ENCODE peak calls at places on chromosome 1, in four cellular contexts. One of them, this sample, is unnamed.

GRCh38 chr1:93839307-93839706 is 39.7 kb downstream of the DNTTIP2 start:
- DNase-seq in mesendoderm: no peak
- DNase-seq in IMR-90: peak
- DNase-seq in H1: no peak
- DNase-seq in this sample: no peak

GRCh38 chr1:112172294-112172882 is 182.9 kb upstream of the KCND3 start:
- DNase-seq in mesendoderm: peak
- DNase-seq in IMR-90: peak
- DNase-seq in H1: peak
- DNase-seq in this sample: peak

GRCh38 chr1:161791889-161792655 is 26.0 kb downstream of the ATF6 start:
- DNase-seq in mesendoderm: no peak
- DNase-seq in IMR-90: peak
- DNase-seq in H1: no peak
- DNase-seq in this sample: no peak

GRCh38 chr1:85258536-85259117 is 835 bp downstream of the C1orf52 start:
- DNase-seq in mesendoderm: peak
- DNase-seq in IMR-90: no peak
- DNase-seq in H1: no peak
- DNase-seq in this sample: no peak

GRCh38 chr1:46525253-46525983 is 26.0 kb downstream of the KNCN start:
- DNase-seq in mesendoderm: no peak
- DNase-seq in IMR-90: no peak
- DNase-seq in H1: no peak
- DNase-seq in this sample: no peak

GRCh38 chr1:156076609-156077429 is 5.4 kb downstream of the MEX3A start:
- DNase-seq in mesendoderm: no peak
- DNase-seq in IMR-90: no peak
- DNase-seq in H1: no peak
- DNase-seq in this sample: peak

GRCh38 chr1:21541835-21542234 is 32.6 kb downstream of the ALPL start:
- DNase-seq in mesendoderm: no peak
- DNase-seq in IMR-90: peak
- DNase-seq in H1: no peak
- DNase-seq in this sample: no peak

GRCh38 chr1:204227351-204227750 is 13.6 kb upstream of the GOLT1A start:
- DNase-seq in mesendoderm: peak
- DNase-seq in IMR-90: no peak
- DNase-seq in H1: no peak
- DNase-seq in this sample: no peak

GRCh38 chr1:10033359-10033845 is 644 bp downstream of the UBE4B start:
- DNase-seq in mesendoderm: peak
- DNase-seq in IMR-90: peak
- DNase-seq in H1: no peak
- DNase-seq in this sample: peak

GRCh38 chr1:5484451-5485165 is 507.6 kb downstream of the NPHP4 start:
- DNase-seq in mesendoderm: no peak
- DNase-seq in IMR-90: no peak
- DNase-seq in H1: no peak
- DNase-seq in this sample: no peak

GRCh38 chr1:56494306-56494705 is 85.1 kb downstream of the PLPP3 start:
- DNase-seq in mesendoderm: peak
- DNase-seq in IMR-90: no peak
- DNase-seq in H1: no peak
- DNase-seq in this sample: no peak
- H3K56ac ChIP-seq in mesendoderm: peak
- H3K56ac ChIP-seq in IMR-90: no peak
- H3K56ac ChIP-seq in H1: no peak
- H3K56ac ChIP-seq in this sample: no peak

GRCh38 chr1:11550664-11551283 is 71.8 kb downstream of the DISP3 start:
- DNase-seq in mesendoderm: peak
- DNase-seq in IMR-90: peak
- DNase-seq in H1: peak
- DNase-seq in this sample: peak
- H3K56ac ChIP-seq in mesendoderm: no peak
- H3K56ac ChIP-seq in IMR-90: no peak
- H3K56ac ChIP-seq in H1: no peak
- H3K56ac ChIP-seq in this sample: no peak

GRCh38 chr1:207424570-207425131 is 29.5 kb upstream of the CR2 start:
- DNase-seq in mesendoderm: no peak
- DNase-seq in IMR-90: no peak
- DNase-seq in H1: no peak
- DNase-seq in this sample: no peak
- H3K56ac ChIP-seq in mesendoderm: no peak
- H3K56ac ChIP-seq in IMR-90: no peak
- H3K56ac ChIP-seq in H1: no peak
- H3K56ac ChIP-seq in this sample: no peak

GRCh38 chr1:166852918-166853317 is 13.6 kb downstream of the POGK start:
- DNase-seq in mesendoderm: no peak
- DNase-seq in IMR-90: no peak
- DNase-seq in H1: no peak
- DNase-seq in this sample: no peak

GRCh38 chr1:166857995-166858394 is 18.1 kb downstream of the TADA1 start:
- DNase-seq in mesendoderm: no peak
- DNase-seq in IMR-90: no peak
- DNase-seq in H1: no peak
- DNase-seq in this sample: no peak

GRCh38 chr1:166858726-166859419 is 17.2 kb downstream of the TADA1 start:
- DNase-seq in mesendoderm: no peak
- DNase-seq in IMR-90: no peak
- DNase-seq in H1: no peak
- DNase-seq in this sample: no peak

GRCh38 chr1:166859597-166859996 is 16.5 kb downstream of the TADA1 start:
- DNase-seq in mesendoderm: peak
- DNase-seq in IMR-90: no peak
- DNase-seq in H1: no peak
- DNase-seq in this sample: no peak

GRCh38 chr1:166855558-166855957 is 16.3 kb downstream of the POGK start:
- DNase-seq in mesendoderm: no peak
- DNase-seq in IMR-90: no peak
- DNase-seq in H1: no peak
- DNase-seq in this sample: no peak
- H3K56ac ChIP-seq in mesendoderm: no peak
- H3K56ac ChIP-seq in IMR-90: no peak
- H3K56ac ChIP-seq in H1: no peak
- H3K56ac ChIP-seq in this sample: no peak

GRCh38 chr1:172292840-172293239 is 127.6 kb upstream of the C1orf105 start:
- DNase-seq in mesendoderm: peak
- DNase-seq in IMR-90: no peak
- DNase-seq in H1: no peak
- DNase-seq in this sample: no peak

GRCh38 chr1:172299515-172299914 is 121.0 kb upstream of the C1orf105 start:
- DNase-seq in mesendoderm: no peak
- DNase-seq in IMR-90: no peak
- DNase-seq in H1: no peak
- DNase-seq in this sample: no peak

GRCh38 chr1:172293379-172293778 is 127.1 kb upstream of the C1orf105 start:
- DNase-seq in mesendoderm: no peak
- DNase-seq in IMR-90: peak
- DNase-seq in H1: no peak
- DNase-seq in this sample: no peak

GRCh38 chr1:172298146-172298545 is 122.3 kb upstream of the C1orf105 start:
- DNase-seq in mesendoderm: no peak
- DNase-seq in IMR-90: no peak
- DNase-seq in H1: no peak
- DNase-seq in this sample: no peak
- H3K56ac ChIP-seq in mesendoderm: no peak
- H3K56ac ChIP-seq in IMR-90: no peak
- H3K56ac ChIP-seq in H1: no peak
- H3K56ac ChIP-seq in this sample: no peak

DNA sequence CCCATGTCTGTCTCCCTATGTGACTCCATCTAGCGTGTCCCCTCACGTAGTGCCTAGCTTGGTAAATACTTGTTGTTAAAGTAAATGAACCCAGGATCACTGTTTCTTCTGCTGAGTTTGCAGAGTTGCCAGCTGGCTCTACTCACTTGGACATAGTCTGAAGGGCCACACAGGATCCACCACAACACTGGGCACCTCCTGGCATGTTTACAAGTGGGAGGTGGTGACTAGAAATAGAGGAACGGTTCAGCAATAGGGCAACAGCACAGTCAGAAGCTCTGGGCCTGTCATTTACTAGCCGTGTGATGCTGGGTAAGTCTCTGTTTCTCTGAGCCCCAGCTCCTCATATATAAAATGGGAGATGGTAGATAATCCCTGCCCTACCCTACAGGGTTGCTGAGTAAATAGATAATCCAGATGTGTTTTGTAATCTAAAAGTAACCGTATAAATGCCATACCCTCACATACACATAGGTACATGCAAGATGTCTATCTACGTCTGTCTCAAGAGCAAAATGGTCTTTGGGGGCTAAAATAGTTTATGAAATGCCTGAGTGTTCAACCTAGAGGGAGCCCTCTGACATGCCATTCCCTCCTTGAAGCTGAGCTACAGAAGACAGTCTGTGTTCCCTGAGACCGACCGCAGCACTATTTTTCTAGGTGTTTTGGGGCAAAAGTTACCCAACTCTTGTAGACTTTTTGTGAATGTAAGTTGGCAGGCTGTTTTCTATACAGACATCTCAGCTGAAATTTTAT is 20.4 kb downstream of the RNF220 start:
- DNase-seq in mesendoderm: no peak
- DNase-seq in IMR-90: no peak
- DNase-seq in H1: no peak
- DNase-seq in this sample: no peak
- H3K56ac ChIP-seq in mesendoderm: no peak
- H3K56ac ChIP-seq in IMR-90: no peak
- H3K56ac ChIP-seq in H1: no peak
- H3K56ac ChIP-seq in this sample: no peak

This sample was measured in H9.